ENCODE peak calls at places on chromosomes 16 and 17, in five cellular contexts. One of them, this sample, is unnamed.

GRCh38 chr17:7192271-7192937 is 13.2 kb upstream of the ASGR1 start:
- DNase-seq in mucosa of gallbladder: no peak
- DNase-seq in NCI-H226: no peak
- DNase-seq in Panc1: no peak
- DNase-seq in brain microvascular endothelial cell: no peak
- DNase-seq in this sample: no peak

GRCh38 chr17:418421-418751 is 65.8 kb upstream of the RPH3AL start:
- DNase-seq in mucosa of gallbladder: no peak
- DNase-seq in NCI-H226: no peak
- DNase-seq in Panc1: no peak
- DNase-seq in brain microvascular endothelial cell: no peak
- DNase-seq in this sample: no peak

GRCh38 chr16:89035013-89035697 is 58.1 kb upstream of the CBFA2T3 start:
- DNase-seq in mucosa of gallbladder: no peak
- DNase-seq in NCI-H226: no peak
- DNase-seq in Panc1: no peak
- DNase-seq in brain microvascular endothelial cell: no peak
- DNase-seq in this sample: no peak

GRCh38 chr16:51818342-51818944 is 667.4 kb upstream of the SALL1 start:
- DNase-seq in mucosa of gallbladder: peak; percentile 63
- DNase-seq in NCI-H226: no peak
- DNase-seq in Panc1: peak; percentile 12
- DNase-seq in brain microvascular endothelial cell: peak; percentile 82
- DNase-seq in this sample: peak; percentile 58

GRCh38 chr17:45584092-45585036 is 93.8 kb upstream of the PLEKHM1 start:
- DNase-seq in mucosa of gallbladder: peak; percentile 65
- DNase-seq in NCI-H226: peak; percentile 60
- DNase-seq in Panc1: no peak
- DNase-seq in brain microvascular endothelial cell: peak; percentile 36
- DNase-seq in this sample: no peak

GRCh38 chr17:62693616-62694415 is 66.3 kb downstream of the MRC2 start:
- DNase-seq in mucosa of gallbladder: no peak
- DNase-seq in NCI-H226: peak; percentile 60
- DNase-seq in Panc1: no peak
- DNase-seq in brain microvascular endothelial cell: no peak
- DNase-seq in this sample: no peak

GRCh38 chr16:56607675-56608042 is 725 bp upstream of the MT2A start:
- DNase-seq in mucosa of gallbladder: no peak
- DNase-seq in NCI-H226: no peak
- DNase-seq in Panc1: no peak
- DNase-seq in brain microvascular endothelial cell: no peak
- DNase-seq in this sample: no peak

GRCh38 chr17:68318103-68318991 is 27.1 kb downstream of the ARSG start:
- DNase-seq in mucosa of gallbladder: peak; percentile 21
- DNase-seq in NCI-H226: peak; percentile 27
- DNase-seq in Panc1: peak; percentile 46
- DNase-seq in brain microvascular endothelial cell: peak; percentile 82
- DNase-seq in this sample: no peak

GRCh38 chr17:82487898-82488297 is 29.4 kb downstream of the NARF start:
- DNase-seq in mucosa of gallbladder: no peak
- DNase-seq in NCI-H226: no peak
- DNase-seq in Panc1: no peak
- DNase-seq in brain microvascular endothelial cell: no peak
- DNase-seq in this sample: no peak

GRCh38 chr16:15489016-15489415 is 54.6 kb downstream of the BMERB1 start:
- DNase-seq in mucosa of gallbladder: no peak
- DNase-seq in NCI-H226: no peak
- DNase-seq in Panc1: no peak
- DNase-seq in brain microvascular endothelial cell: no peak
- DNase-seq in this sample: no peak

GRCh38 chr17:81398855-81399451 is 3.7 kb downstream of the BAHCC1 start:
- DNase-seq in mucosa of gallbladder: no peak
- DNase-seq in NCI-H226: no peak
- DNase-seq in Panc1: no peak
- DNase-seq in brain microvascular endothelial cell: no peak
- DNase-seq in this sample: no peak

GRCh38 chr16:69260019-69260418 is 51.1 kb upstream of the VPS4A start:
- DNase-seq in mucosa of gallbladder: no peak
- DNase-seq in NCI-H226: no peak
- DNase-seq in Panc1: no peak
- DNase-seq in brain microvascular endothelial cell: no peak
- DNase-seq in this sample: no peak

GRCh38 chr17:28714281-28714680 is 2.6 kb upstream of the PROCA1 start:
- DNase-seq in mucosa of gallbladder: no peak
- DNase-seq in NCI-H226: no peak
- DNase-seq in Panc1: no peak
- DNase-seq in brain microvascular endothelial cell: no peak
- DNase-seq in this sample: no peak

GRCh38 chr16:81036751-81037350 is 1.2 kb downstream of the ATMIN start:
- DNase-seq in mucosa of gallbladder: no peak
- DNase-seq in NCI-H226: no peak
- DNase-seq in Panc1: no peak
- DNase-seq in brain microvascular endothelial cell: no peak
- DNase-seq in this sample: no peak

GRCh38 chr17:39563476-39563875 is 44.2 kb downstream of the NEUROD2 start:
- DNase-seq in mucosa of gallbladder: no peak
- DNase-seq in NCI-H226: no peak
- DNase-seq in Panc1: no peak
- DNase-seq in brain microvascular endothelial cell: no peak
- DNase-seq in this sample: no peak

GRCh38 chr17:68491864-68492263 is 20.4 kb upstream of the PRKAR1A start:
- DNase-seq in mucosa of gallbladder: peak; percentile 25
- DNase-seq in NCI-H226: no peak
- DNase-seq in Panc1: no peak
- DNase-seq in brain microvascular endothelial cell: no peak
- DNase-seq in this sample: no peak

GRCh38 chr16:84593825-84594724 is 23.8 kb downstream of the COTL1 start:
- DNase-seq in mucosa of gallbladder: peak; percentile 65
- DNase-seq in NCI-H226: peak; percentile 79
- DNase-seq in Panc1: no peak
- DNase-seq in brain microvascular endothelial cell: no peak
- DNase-seq in this sample: no peak

This sample was measured in NCI-H187.